ENCODE peak calls at places on chromosome 21, in seven cellular contexts. U, Q, R, V, J, K and A are unnamed samples.

GRCh38 chr21:33490991-33491372 is 534 bp downstream of the DNAJC28 start:
- DNase-seq in V (no peak), J (no peak), K (no peak), R (no peak), Q (no peak), U (no peak), A (no peak)

GRCh38 chr21:42903817-42904216 is 10.7 kb downstream of the NDUFV3 start:
- DNase-seq in K (no peak), V (no peak), Q (no peak), R (no peak), U (no peak), J (no peak), A (no peak)

GRCh38 chr21:33162436-33162921 is 67.3 kb upstream of the IFNAR2 start:
- DNase-seq in Q (no peak), V (no peak), U (no peak), J (peak), R (no peak), K (no peak), A (no peak)

GRCh38 chr21:34882719-34883131 is 166.4 kb downstream of the RUNX1 start:
- DNase-seq in R (no peak), J (no peak), U (no peak), Q (no peak), K (no peak), V (peak), A (peak)

GRCh38 chr21:41601573-41602371 is 93.8 kb upstream of the TMPRSS2 start:
- DNase-seq in Q (no peak), U (no peak), K (peak), R (no peak), V (peak), J (no peak), A (no peak)

GRCh38 chr21:46109251-46110221 is 11.6 kb downstream of the COL6A2 start:
- DNase-seq in K (peak), V (no peak), Q (no peak), R (no peak), U (no peak), J (no peak), A (no peak)

GRCh38 chr21:43921979-43922945 is 57.2 kb downstream of the AGPAT3 start:
- DNase-seq in Q (peak), R (no peak), K (no peak), J (no peak), U (peak), V (peak), A (peak)

GRCh38 chr21:33761104-33762036 is 119.1 kb downstream of the ITSN1 start:
- DNase-seq in J (no peak), V (peak), R (peak), Q (no peak), K (no peak), U (no peak), A (no peak)

GRCh38 chr21:26710155-26710554 is 135.1 kb downstream of the ADAMTS1 start:
- DNase-seq in R (no peak), U (no peak), J (peak), V (no peak), K (no peak), Q (no peak), A (no peak)

GRCh38 chr21:45551316-45551715 is 9.1 kb upstream of the SLC19A1 start:
- DNase-seq in R (peak), V (peak), Q (no peak), J (no peak), U (no peak), K (no peak), A (no peak)

GRCh38 chr21:44958471-44959191 is 18.8 kb downstream of the SLX9 start:
- DNase-seq in R (no peak), K (peak), V (no peak), U (no peak), J (peak), Q (no peak), A (no peak)

GRCh38 chr21:26759731-26760130 is 85.5 kb downstream of the ADAMTS1 start:
- DNase-seq in K (no peak), Q (no peak), V (peak), J (no peak), R (no peak), U (no peak), A (no peak)

GRCh38 chr21:45270306-45270821 is 17.3 kb downstream of the POFUT2 start:
- DNase-seq in Q (no peak), K (no peak), R (no peak), U (no peak), J (no peak), V (no peak), A (no peak)

GRCh38 chr21:45439901-45440461 is 35.0 kb downstream of the COL18A1 start:
- DNase-seq in V (no peak), K (no peak), R (no peak), U (no peak), J (no peak), Q (no peak), A (no peak)

GRCh38 chr21:41610042-41610839 is 102.3 kb upstream of the TMPRSS2 start:
- DNase-seq in U (no peak), K (no peak), V (peak), R (peak), J (no peak), Q (no peak), A (peak)

GRCh38 chr21:36859744-36860501 is 106.5 kb downstream of the HLCS start:
- DNase-seq in K (peak), Q (peak), U (no peak), V (peak), R (peak), J (no peak), A (peak)

GRCh38 chr21:39441502-39442475 is 3.8 kb downstream of the LCA5L start:
- DNase-seq in J (no peak), Q (peak), U (no peak), K (no peak), R (peak), V (peak), A (peak)

GRCh38 chr21:36288651-36289243 is 31.2 kb upstream of the MORC3 start:
- DNase-seq in K (no peak), U (no peak), Q (no peak), V (no peak), J (no peak), R (no peak), A (no peak)

GRCh38 chr21:44425895-44426662 is 29.2 kb upstream of the LRRC3 start:
- DNase-seq in R (no peak), V (no peak), K (no peak), J (no peak), Q (no peak), U (no peak), A (no peak)

GRCh38 chr21:28867401-28867800 is 125.3 kb downstream of the LTN1 start:
- DNase-seq in J (no peak), V (no peak), Q (no peak), R (no peak), K (no peak), U (no peak), A (no peak)

GRCh38 chr21:37367301-37367757 is 756 bp downstream of the DYRK1A start:
- DNase-seq in Q (no peak), V (no peak), K (no peak), J (peak), U (no peak), R (no peak), A (peak)

GRCh38 chr21:19853061-19853460 is 1145.1 kb upstream of the NCAM2 start:
- DNase-seq in J (no peak), U (no peak), K (no peak), V (no peak), R (no peak), Q (no peak), A (no peak)

GRCh38 chr21:31537872-31538576 is 121.5 kb upstream of the SOD1 start:
- DNase-seq in K (no peak), J (no peak), Q (no peak), V (no peak), U (no peak), R (no peak), A (no peak)

GRCh38 chr21:33021150-33021549 is 4.6 kb upstream of the OLIG2 start:
- DNase-seq in R (no peak), J (no peak), U (no peak), V (no peak), Q (no peak), K (no peak), A (no peak)

GRCh38 chr21:41726630-41726969 is 40.3 kb downstream of the RIPK4 start:
- DNase-seq in Q (no peak), U (no peak), K (no peak), R (no peak), J (no peak), V (no peak), A (no peak)

GRCh38 chr21:38384675-38385074 is 113.6 kb downstream of the ERG start:
- DNase-seq in J (no peak), V (no peak), U (no peak), K (no peak), Q (no peak), R (no peak), A (no peak)

GRCh38 chr21:45256912-45257672 is 30.6 kb downstream of the POFUT2 start:
- DNase-seq in K (no peak), V (no peak), Q (no peak), U (no peak), R (no peak), J (no peak), A (no peak)

GRCh38 chr21:37088196-37088595 is 15.1 kb downstream of the TTC3 start:
- DNase-seq in Q (no peak), J (no peak), V (no peak), K (no peak), R (no peak), U (no peak), A (no peak)

GRCh38 chr21:45496151-45496967 is 45.9 kb downstream of the SLC19A1 start:
- DNase-seq in J (no peak), K (no peak), Q (no peak), R (no peak), V (no peak), U (no peak), A (no peak)

GRCh38 chr21:46322351-46323226 is 1.1 kb downstream of the C21orf58 start:
- DNase-seq in J (no peak), K (no peak), R (no peak), U (no peak), Q (no peak), V (no peak), A (no peak)

GRCh38 chr21:17679002-17679600 is 66.4 kb upstream of the BTG3 start:
- DNase-seq in U (no peak), K (no peak), V (peak), R (peak), Q (peak), J (peak), A (peak)

GRCh38 chr21:37032877-37033471 is 26.5 kb downstream of the RIPPLY3 start:
- DNase-seq in Q (no peak), U (no peak), R (peak), V (peak), J (no peak), K (no peak), A (no peak)

GRCh38 chr21:19529031-19529430 is 1125.4 kb upstream of the TMPRSS15 start:
- DNase-seq in Q (no peak), K (no peak), R (no peak), V (no peak), U (no peak), J (no peak), A (no peak)

GRCh38 chr21:18468775-18469174 is 65.2 kb upstream of the TMPRSS15 start:
- DNase-seq in V (no peak), J (no peak), U (no peak), Q (no peak), R (no peak), K (no peak), A (no peak)

GRCh38 chr21:38441153-38441552 is 57.1 kb downstream of the ERG start:
- DNase-seq in J (no peak), Q (no peak), V (peak), R (no peak), K (no peak), U (no peak), A (no peak)

GRCh38 chr21:37675202-37675801 is 241.0 kb downstream of the KCNJ6 start:
- DNase-seq in K (peak), J (peak), Q (peak), U (peak), V (peak), R (peak), A (peak)

GRCh38 chr21:34348890-34349519 is 14.8 kb upstream of the KCNE2 start:
- DNase-seq in V (no peak), Q (no peak), U (no peak), K (no peak), J (no peak), R (no peak), A (no peak)

GRCh38 chr21:15252437-15252836 is 187.6 kb upstream of the NRIP1 start:
- DNase-seq in U (no peak), R (no peak), V (no peak), K (no peak), J (no peak), Q (no peak), A (no peak)